ENCODE peak calls at places on chromosome 17, in eight cellular contexts. A, R, L, W, Q, E, Z and J are unnamed samples. For H3K79me2 and H3K36me3, the result is how much of the 10 kb centered on the place peaks cover.

GRCh38 chr17:33273271-33273670 is 19.8 kb downstream of the ASIC2 start:
- DNase-seq in E (no peak), L (no peak), Q (no peak), R (no peak), Z (no peak), A (no peak), W (no peak), J (no peak)

GRCh38 chr17:19410101-19410500 is 931 bp upstream of the RNF112 start:
- DNase-seq in E (no peak), Q (no peak), L (no peak), R (no peak), A (no peak), Z (no peak), W (no peak), J (peak)

GRCh38 chr17:15915996-15916395 is 28.9 kb upstream of the ADORA2B start:
- DNase-seq in L (no peak), W (no peak), Z (no peak), Q (no peak), E (no peak), A (no peak), R (no peak), J (no peak)

GRCh38 chr17:17693253-17693954 is 12.1 kb downstream of the RAI1 start:
- DNase-seq in Q (no peak), E (peak), Z (no peak), W (no peak), R (peak), A (peak), L (peak), J (peak)

GRCh38 chr17:416293-417206 is 63.9 kb upstream of the RPH3AL start:
- DNase-seq in E (no peak), Q (no peak), L (peak), A (no peak), R (no peak), Z (peak), W (no peak), J (no peak)

GRCh38 chr17:15298176-15298575 is 33.0 kb upstream of the PMP22 start:
- DNase-seq in L (no peak), Q (peak), E (no peak), Z (no peak), R (no peak), A (peak), W (peak), J (peak)

GRCh38 chr17:5583426-5584382 is 605 bp downstream of the NLRP1 start:
- DNase-seq in Q (no peak), L (no peak), W (no peak), Z (no peak), A (no peak), R (no peak), E (no peak), J (peak)

GRCh38 chr17:13931752-13932477 is 137.4 kb upstream of the COX10 start:
- DNase-seq in Q (peak), L (peak), A (peak), Z (peak), R (no peak), W (peak), E (peak), J (no peak)

GRCh38 chr17:45145035-45145389 is 3.3 kb upstream of the HEXIM1 start:
- DNase-seq in Q (no peak), E (no peak), L (no peak), W (no peak), A (no peak), R (no peak), Z (no peak), J (no peak)

GRCh38 chr17:43020789-43021738 is 1.1 kb downstream of the VAT1 start:
- DNase-seq in Q (peak), W (peak), Z (peak), R (peak), L (peak), A (peak), E (peak), J (peak)

GRCh38 chr17:77445030-77445907 is 304.5 kb downstream of the SEC14L1 start:
- DNase-seq in E (no peak), R (no peak), L (no peak), A (no peak), W (peak), Q (peak), Z (peak), J (no peak)

GRCh38 chr17:1707107-1707506 is 3.1 kb downstream of the TLCD2 start:
- DNase-seq in L (no peak), E (no peak), Q (no peak), R (no peak), W (no peak), A (no peak), Z (no peak), J (peak)

GRCh38 chr17:17018021-17018441 is 24.2 kb upstream of the MPRIP start:
- DNase-seq in Z (no peak), Q (no peak), L (no peak), W (no peak), A (no peak), E (no peak), R (no peak), J (peak)

GRCh38 chr17:14047591-14047990 is 21.7 kb upstream of the COX10 start:
- DNase-seq in Q (no peak), R (no peak), E (no peak), Z (no peak), W (no peak), A (no peak), L (no peak), J (no peak)

GRCh38 chr17:10172778-10173177 is 25.6 kb downstream of the GAS7 start:
- DNase-seq in R (no peak), W (no peak), Q (no peak), A (no peak), Z (no peak), E (no peak), L (no peak), J (no peak)

GRCh38 chr17:10631048-10631700 is 25.9 kb downstream of the MYH3 start:
- DNase-seq in R (peak), Z (no peak), Q (no peak), W (peak), L (peak), A (no peak), E (peak), J (peak)

GRCh38 chr17:14080847-14081251 is 11.5 kb downstream of the COX10 start:
- DNase-seq in E (no peak), Z (no peak), L (no peak), W (peak), Q (no peak), R (no peak), A (no peak), J (no peak)

GRCh38 chr17:73288534-73289302 is 23.1 kb downstream of the CDC42EP4 start:
- DNase-seq in A (no peak), R (peak), W (no peak), Q (no peak), Z (no peak), L (no peak), E (no peak), J (no peak)

GRCh38 chr17:32671891-32672290 is 185.1 kb downstream of the CDK5R1 start:
- DNase-seq in A (no peak), W (peak), E (no peak), L (no peak), R (no peak), Q (no peak), Z (no peak), J (no peak)

GRCh38 chr17:56125830-56126819 is 27.1 kb upstream of the ANKFN1 start:
- DNase-seq in L (peak), A (peak), E (peak), W (peak), Z (peak), R (peak), Q (peak), J (peak)

GRCh38 chr17:77306790-77307478 is 166.2 kb downstream of the SEC14L1 start:
- DNase-seq in R (peak), W (no peak), E (no peak), L (no peak), Q (no peak), Z (no peak), A (no peak), J (peak)

GRCh38 chr17:36933174-36934143 is 3.8 kb upstream of the LHX1 start:
- DNase-seq in A (no peak), Q (no peak), E (peak), W (no peak), Z (no peak), L (no peak), R (no peak), J (peak)

GRCh38 chr17:79947351-79948031 is 88.2 kb downstream of the TBC1D16 start:
- DNase-seq in W (peak), Z (no peak), L (no peak), E (no peak), R (no peak), A (peak), Q (peak), J (peak)

GRCh38 chr17:27419156-27419555 is 37.1 kb upstream of the KSR1 start:
- DNase-seq in E (no peak), L (no peak), Z (no peak), A (no peak), W (no peak), Q (no peak), R (no peak), J (no peak)

GRCh38 chr17:6638046-6638908 is 2.2 kb downstream of the KIAA0753 start:
- DNase-seq in W (no peak), A (no peak), L (no peak), R (no peak), Z (no peak), E (no peak), Q (no peak), J (no peak)
- H3K79me2 ChIP-seq in W (under half), A (half or more), L (under half), R (half or more), Z (under half), E (under half), Q (half or more), J (half or more)

GRCh38 chr17:81867123-81867951 is 3.8 kb downstream of the ARHGDIA start:
- DNase-seq in Z (peak), Q (no peak), W (peak), A (no peak), E (peak), R (peak), L (peak), J (peak)
- H3K27ac ChIP-seq in Z (peak), Q (peak), W (peak), A (no peak), E (peak), R (peak), L (peak), J (peak)

GRCh38 chr17:38541281-38541680 is 64.5 kb downstream of the SRCIN1 start:
- DNase-seq in W (no peak), R (no peak), Z (no peak), L (no peak), Q (no peak), A (no peak), E (no peak), J (no peak)
- H3K36me3 ChIP-seq in W (under half), R (under half), Z (under half), L (under half), Q (under half), A (under half), E (under half), J (under half)

GRCh38 chr17:82974136-82974952 is 105.1 kb upstream of the METRNL start:
- DNase-seq in W (no peak), R (no peak), L (no peak), E (no peak), Q (no peak), Z (no peak), A (no peak), J (peak)
- H3K79me2 ChIP-seq in W (under half), R (under half), L (under half), E (under half), Q (under half), Z (under half), A (under half), J (under half)

GRCh38 chr17:74833501-74834361 is 26.0 kb downstream of the GRIN2C start:
- DNase-seq in L (no peak), A (peak), Q (peak), E (no peak), Z (peak), W (no peak), R (no peak), J (peak)
- H3K27ac ChIP-seq in L (no peak), A (no peak), Q (no peak), E (no peak), Z (peak), W (no peak), R (no peak), J (no peak)

DNA sequence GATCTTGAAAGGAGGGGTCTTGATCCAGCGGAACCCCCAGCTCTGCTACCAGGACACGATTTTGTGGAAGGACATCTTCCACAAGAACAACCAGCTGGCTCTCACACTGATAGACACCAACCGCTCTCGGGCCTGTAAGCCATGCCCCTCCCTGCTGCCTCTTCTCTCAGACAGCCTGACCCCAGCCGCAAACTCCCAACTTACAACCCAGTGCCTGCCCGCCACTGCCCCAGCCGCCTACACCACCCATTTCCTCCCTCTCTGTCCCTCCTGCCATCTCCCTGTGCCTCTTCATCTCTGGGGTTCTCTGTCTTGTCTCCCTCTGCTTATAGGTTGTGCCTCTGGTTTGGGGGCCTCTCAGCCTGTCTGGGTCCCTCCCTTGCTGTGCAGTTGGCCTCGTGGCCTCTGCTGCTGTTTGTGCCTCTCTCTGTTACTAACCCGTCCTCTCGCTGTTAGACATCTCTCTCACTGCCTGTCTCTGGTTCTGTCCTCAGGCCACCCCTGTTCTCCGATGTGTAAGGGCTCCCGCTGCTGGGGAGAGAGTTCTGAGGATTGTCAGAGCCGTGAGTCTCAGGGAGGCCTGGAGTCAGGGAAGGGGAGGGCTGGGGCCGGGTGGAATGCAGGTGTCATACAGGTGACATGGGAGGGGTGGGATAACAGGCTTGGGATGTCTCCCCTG is 9.6 kb downstream of the ERBB2 start:
- DNase-seq in R (no peak), A (no peak), E (no peak), W (no peak), L (no peak), Q (no peak), Z (no peak), J (peak)
- H3K36me3 ChIP-seq in R (under half), A (under half), E (under half), W (under half), L (under half), Q (under half), Z (under half), J (under half)

GRCh38 chr17:49616546-49617205 is 41.0 kb downstream of the NXPH3 start:
- DNase-seq in W (peak), E (no peak), L (no peak), Z (no peak), R (no peak), Q (peak), A (peak), J (peak)

GRCh38 chr17:49610883-49611584 is 35.4 kb downstream of the NXPH3 start:
- DNase-seq in W (no peak), Q (no peak), L (no peak), A (no peak), R (no peak), Z (no peak), E (no peak), J (peak)

GRCh38 chr17:49612721-49613120 is 37.0 kb downstream of the NXPH3 start:
- DNase-seq in L (no peak), E (no peak), R (no peak), Z (no peak), A (no peak), Q (no peak), W (no peak), J (no peak)

GRCh38 chr17:49618112-49618611 is 42.5 kb downstream of the NXPH3 start:
- DNase-seq in A (peak), R (peak), E (no peak), Z (no peak), Q (peak), W (no peak), L (no peak), J (no peak)

GRCh38 chr17:49616086-49616485 is 40.4 kb downstream of the NXPH3 start:
- DNase-seq in Q (no peak), R (no peak), W (no peak), L (peak), E (peak), Z (no peak), A (no peak), J (no peak)
- H3K79me2 ChIP-seq in Q (under half), R (under half), W (under half), L (under half), E (under half), Z (under half), A (under half), J (under half)